ENCODE peak calls at places on chromosomes 7 and 10, in ten cellular contexts. One of them, this sample, is unnamed.

GRCh38 chr7:136056827-136057226 is 79.7 kb upstream of the MTPN start:
- DNase-seq in mesenchymal stem cell: no peak
- DNase-seq in breast epithelium: no peak
- DNase-seq in GM23248: no peak
- DNase-seq in gastrocnemius medialis: no peak
- DNase-seq in psoas muscle: no peak
- DNase-seq in heart right ventricle: no peak
- DNase-seq in ovary: no peak
- DNase-seq in pancreas: no peak
- DNase-seq in tibial artery: no peak
- DNase-seq in this sample: no peak

GRCh38 chr10:72124984-72125383 is 36.6 kb upstream of the SPOCK2 start:
- DNase-seq in tibial artery: no peak
- DNase-seq in mesenchymal stem cell: peak; percentile 16
- DNase-seq in gastrocnemius medialis: no peak
- DNase-seq in pancreas: no peak
- DNase-seq in psoas muscle: no peak
- DNase-seq in ovary: no peak
- DNase-seq in GM23248: peak; percentile 72
- DNase-seq in breast epithelium: no peak
- DNase-seq in heart right ventricle: no peak
- DNase-seq in this sample: no peak

GRCh38 chr10:57743711-57744110 is 524.0 kb downstream of the IPMK start:
- DNase-seq in heart right ventricle: no peak
- DNase-seq in tibial artery: no peak
- DNase-seq in mesenchymal stem cell: no peak
- DNase-seq in breast epithelium: no peak
- DNase-seq in pancreas: no peak
- DNase-seq in GM23248: no peak
- DNase-seq in gastrocnemius medialis: no peak
- DNase-seq in ovary: no peak
- DNase-seq in psoas muscle: no peak
- DNase-seq in this sample: no peak

GRCh38 chr7:5665106-5666025 is 116.1 kb downstream of the RNF216 start:
- DNase-seq in GM23248: peak; percentile 79
- DNase-seq in heart right ventricle: peak; percentile 84
- DNase-seq in breast epithelium: peak; percentile 68
- DNase-seq in mesenchymal stem cell: peak; percentile 84
- DNase-seq in psoas muscle: peak; percentile 60
- DNase-seq in tibial artery: peak; percentile 82
- DNase-seq in pancreas: peak; percentile 40
- DNase-seq in ovary: peak; percentile 85
- DNase-seq in gastrocnemius medialis: peak; percentile 27
- DNase-seq in this sample: peak; percentile 82

GRCh38 chr10:86666538-86666937 is 1.8 kb upstream of the LDB3 start:
- DNase-seq in gastrocnemius medialis: no peak
- DNase-seq in psoas muscle: no peak
- DNase-seq in tibial artery: peak; percentile 92
- DNase-seq in GM23248: no peak
- DNase-seq in mesenchymal stem cell: no peak
- DNase-seq in ovary: no peak
- DNase-seq in pancreas: no peak
- DNase-seq in heart right ventricle: no peak
- DNase-seq in breast epithelium: no peak
- DNase-seq in this sample: no peak

GRCh38 chr10:133442967-133443924 is 10.5 kb upstream of the SCART1 start:
- DNase-seq in ovary: no peak
- DNase-seq in heart right ventricle: no peak
- DNase-seq in GM23248: no peak
- DNase-seq in pancreas: no peak
- DNase-seq in gastrocnemius medialis: no peak
- DNase-seq in breast epithelium: peak; percentile 11
- DNase-seq in mesenchymal stem cell: no peak
- DNase-seq in tibial artery: peak; percentile 41
- DNase-seq in psoas muscle: no peak
- DNase-seq in this sample: peak; percentile 38

GRCh38 chr10:69377936-69378335 is 38.8 kb downstream of the TACR2 start:
- DNase-seq in tibial artery: no peak
- DNase-seq in mesenchymal stem cell: no peak
- DNase-seq in gastrocnemius medialis: no peak
- DNase-seq in ovary: no peak
- DNase-seq in GM23248: no peak
- DNase-seq in psoas muscle: no peak
- DNase-seq in heart right ventricle: peak; percentile 67
- DNase-seq in breast epithelium: no peak
- DNase-seq in pancreas: no peak
- DNase-seq in this sample: no peak

GRCh38 chr10:24882047-24882698 is 70.2 kb downstream of the PRTFDC1 start:
- DNase-seq in heart right ventricle: peak; percentile 27
- DNase-seq in pancreas: peak; percentile 26
- DNase-seq in ovary: no peak
- DNase-seq in psoas muscle: no peak
- DNase-seq in tibial artery: no peak
- DNase-seq in GM23248: peak; percentile 65
- DNase-seq in breast epithelium: no peak
- DNase-seq in gastrocnemius medialis: no peak
- DNase-seq in mesenchymal stem cell: no peak
- DNase-seq in this sample: no peak

GRCh38 chr7:44145419-44145968 is 4.4 kb upstream of the MYL7 start:
- DNase-seq in heart right ventricle: no peak
- DNase-seq in psoas muscle: peak; percentile 53
- DNase-seq in gastrocnemius medialis: no peak
- DNase-seq in breast epithelium: no peak
- DNase-seq in pancreas: no peak
- DNase-seq in mesenchymal stem cell: no peak
- DNase-seq in ovary: peak; percentile 32
- DNase-seq in tibial artery: no peak
- DNase-seq in GM23248: no peak
- DNase-seq in this sample: no peak

GRCh38 chr7:142481548-142481947 is 223.7 kb upstream of the PRSS58 start:
- DNase-seq in breast epithelium: no peak
- DNase-seq in heart right ventricle: no peak
- DNase-seq in ovary: no peak
- DNase-seq in pancreas: no peak
- DNase-seq in gastrocnemius medialis: no peak
- DNase-seq in mesenchymal stem cell: peak; percentile 34
- DNase-seq in GM23248: peak; percentile 50
- DNase-seq in tibial artery: no peak
- DNase-seq in psoas muscle: no peak
- DNase-seq in this sample: no peak

GRCh38 chr10:50416181-50416824 is 165.0 kb upstream of the ASAH2 start:
- DNase-seq in pancreas: no peak
- DNase-seq in GM23248: peak; percentile 42
- DNase-seq in gastrocnemius medialis: no peak
- DNase-seq in heart right ventricle: no peak
- DNase-seq in mesenchymal stem cell: no peak
- DNase-seq in ovary: no peak
- DNase-seq in psoas muscle: no peak
- DNase-seq in tibial artery: no peak
- DNase-seq in breast epithelium: no peak
- DNase-seq in this sample: no peak

GRCh38 chr7:121113288-121113687 is 124.8 kb downstream of the CPED1 start:
- DNase-seq in heart right ventricle: no peak
- DNase-seq in pancreas: no peak
- DNase-seq in breast epithelium: no peak
- DNase-seq in ovary: no peak
- DNase-seq in tibial artery: no peak
- DNase-seq in gastrocnemius medialis: no peak
- DNase-seq in GM23248: peak; percentile 68
- DNase-seq in mesenchymal stem cell: peak; percentile 40
- DNase-seq in psoas muscle: no peak
- DNase-seq in this sample: no peak

GRCh38 chr7:44486001-44486400 is 4.5 kb downstream of the NUDCD3 start:
- DNase-seq in breast epithelium: no peak
- DNase-seq in gastrocnemius medialis: no peak
- DNase-seq in pancreas: no peak
- DNase-seq in heart right ventricle: no peak
- DNase-seq in mesenchymal stem cell: no peak
- DNase-seq in ovary: no peak
- DNase-seq in tibial artery: no peak
- DNase-seq in GM23248: no peak
- DNase-seq in psoas muscle: no peak
- DNase-seq in this sample: no peak

GRCh38 chr7:65429642-65430343 is 56.1 kb downstream of the ZNF92 start:
- DNase-seq in heart right ventricle: no peak
- DNase-seq in gastrocnemius medialis: no peak
- DNase-seq in breast epithelium: no peak
- DNase-seq in tibial artery: no peak
- DNase-seq in ovary: no peak
- DNase-seq in GM23248: no peak
- DNase-seq in pancreas: no peak
- DNase-seq in mesenchymal stem cell: no peak
- DNase-seq in psoas muscle: no peak
- DNase-seq in this sample: no peak

GRCh38 chr7:19713676-19714075 is 4.8 kb upstream of the POLR1F start:
- DNase-seq in psoas muscle: no peak
- DNase-seq in heart right ventricle: no peak
- DNase-seq in GM23248: peak; percentile 55
- DNase-seq in tibial artery: no peak
- DNase-seq in pancreas: no peak
- DNase-seq in ovary: peak; percentile 47
- DNase-seq in mesenchymal stem cell: peak; percentile 63
- DNase-seq in gastrocnemius medialis: no peak
- DNase-seq in breast epithelium: no peak
- DNase-seq in this sample: no peak

GRCh38 chr7:55133630-55134392 is 115.0 kb downstream of the EGFR start:
- DNase-seq in mesenchymal stem cell: peak; percentile 99
- DNase-seq in heart right ventricle: peak; percentile 81
- DNase-seq in ovary: no peak
- DNase-seq in psoas muscle: peak; percentile 78
- DNase-seq in gastrocnemius medialis: no peak
- DNase-seq in tibial artery: peak; percentile 81
- DNase-seq in pancreas: no peak
- DNase-seq in GM23248: peak; percentile 99
- DNase-seq in breast epithelium: no peak
- DNase-seq in this sample: peak; percentile 92

GRCh38 chr10:59206204-59206720 is 29.8 kb downstream of the PHYHIPL start:
- DNase-seq in tibial artery: no peak
- DNase-seq in ovary: no peak
- DNase-seq in pancreas: no peak
- DNase-seq in heart right ventricle: no peak
- DNase-seq in mesenchymal stem cell: no peak
- DNase-seq in psoas muscle: no peak
- DNase-seq in gastrocnemius medialis: no peak
- DNase-seq in GM23248: no peak
- DNase-seq in breast epithelium: no peak
- DNase-seq in this sample: no peak
- H3K27ac ChIP-seq in tibial artery: no peak overlapping the region
- H3K27ac ChIP-seq in ovary: no peak overlapping the region
- H3K27ac ChIP-seq in pancreas: no peak overlapping the region
- H3K27ac ChIP-seq in heart right ventricle: no peak overlapping the region
- H3K27ac ChIP-seq in mesenchymal stem cell: no peak overlapping the region
- H3K27ac ChIP-seq in psoas muscle: no peak overlapping the region
- H3K27ac ChIP-seq in gastrocnemius medialis: no peak overlapping the region
- H3K27ac ChIP-seq in GM23248: no peak overlapping the region
- H3K27ac ChIP-seq in breast epithelium: no peak overlapping the region
- H3K27ac ChIP-seq in this sample: no peak overlapping the region

DNA sequence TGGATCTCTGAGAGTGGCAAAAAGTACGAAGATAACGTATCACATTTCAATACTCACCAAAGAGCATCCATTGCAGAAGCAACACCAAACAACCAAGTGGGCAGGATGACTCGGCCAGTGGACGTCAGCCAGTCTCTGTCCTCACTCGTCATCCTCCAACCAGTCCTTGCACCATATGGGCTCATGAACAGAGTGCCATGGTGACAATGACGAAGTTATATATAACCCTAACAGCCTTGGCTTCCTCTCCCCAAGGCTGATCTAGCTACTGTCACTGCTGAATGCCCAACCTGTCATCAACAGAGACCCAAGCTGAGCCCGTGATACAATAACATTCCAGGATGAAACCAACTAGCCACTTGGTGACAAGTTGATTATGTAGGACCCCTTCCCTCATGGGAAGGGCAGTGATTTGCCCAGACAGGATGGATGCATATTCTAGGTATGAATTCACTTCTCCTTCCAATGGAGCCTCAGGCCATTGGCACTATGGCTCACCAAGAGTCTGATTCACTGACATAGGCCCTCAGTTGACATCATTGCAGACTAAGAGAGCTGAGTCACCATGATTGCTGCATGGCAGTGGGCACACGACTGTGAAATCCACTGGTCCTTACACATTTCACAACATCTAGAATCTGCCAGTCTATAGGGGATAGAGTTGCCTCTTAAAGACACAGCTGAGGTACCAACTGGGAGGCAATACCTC is 26.3 kb upstream of the PPIF start:
- DNase-seq in mesenchymal stem cell: peak; percentile 91
- DNase-seq in pancreas: no peak
- DNase-seq in gastrocnemius medialis: no peak
- DNase-seq in ovary: no peak
- DNase-seq in heart right ventricle: no peak
- DNase-seq in psoas muscle: peak; percentile 57
- DNase-seq in tibial artery: no peak
- DNase-seq in breast epithelium: no peak
- DNase-seq in GM23248: peak; percentile 100
- DNase-seq in this sample: no peak
- H3K4me3 ChIP-seq in mesenchymal stem cell: no peak overlapping the region
- H3K4me3 ChIP-seq in pancreas: no peak overlapping the region
- H3K4me3 ChIP-seq in gastrocnemius medialis: no peak overlapping the region
- H3K4me3 ChIP-seq in ovary: no peak overlapping the region
- H3K4me3 ChIP-seq in heart right ventricle: no peak overlapping the region
- H3K4me3 ChIP-seq in psoas muscle: no peak overlapping the region
- H3K4me3 ChIP-seq in tibial artery: no peak overlapping the region
- H3K4me3 ChIP-seq in breast epithelium: no peak overlapping the region
- H3K4me3 ChIP-seq in GM23248: no peak overlapping the region
- H3K4me3 ChIP-seq in this sample: no peak overlapping the region

DNA sequence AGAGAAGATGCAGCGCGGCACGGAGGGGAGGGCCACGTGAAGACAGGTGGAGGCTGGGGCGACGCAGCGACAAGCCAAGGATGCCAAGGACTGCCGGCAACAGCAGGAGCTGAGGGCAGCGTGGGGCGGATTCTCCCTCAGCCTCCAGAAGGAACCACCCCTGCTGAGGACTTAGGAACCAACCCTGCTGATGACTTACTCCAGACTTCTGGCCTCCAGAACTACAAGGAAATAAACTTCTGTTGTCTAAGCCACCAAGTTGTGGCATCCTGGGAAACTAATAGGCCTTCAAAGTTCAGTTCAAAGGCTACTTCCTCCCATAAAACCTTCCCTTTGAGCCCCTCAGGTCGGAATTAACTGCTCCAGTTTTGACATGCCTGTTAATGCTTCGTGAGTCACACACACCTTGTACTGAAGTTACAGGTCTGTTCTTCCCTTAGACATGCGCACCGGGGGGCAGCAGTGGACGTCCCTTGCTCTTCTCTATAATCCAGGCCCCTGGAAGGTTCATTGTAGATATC is 88.4 kb upstream of the RHEB start:
- DNase-seq in heart right ventricle: no peak
- DNase-seq in breast epithelium: no peak
- DNase-seq in tibial artery: no peak
- DNase-seq in pancreas: no peak
- DNase-seq in psoas muscle: no peak
- DNase-seq in mesenchymal stem cell: no peak
- DNase-seq in GM23248: no peak
- DNase-seq in ovary: no peak
- DNase-seq in gastrocnemius medialis: no peak
- DNase-seq in this sample: no peak
- H3K27ac ChIP-seq in heart right ventricle: no peak overlapping the region
- H3K27ac ChIP-seq in breast epithelium: no peak overlapping the region
- H3K27ac ChIP-seq in tibial artery: no peak overlapping the region
- H3K27ac ChIP-seq in pancreas: no peak overlapping the region
- H3K27ac ChIP-seq in psoas muscle: no peak overlapping the region
- H3K27ac ChIP-seq in mesenchymal stem cell: no peak overlapping the region
- H3K27ac ChIP-seq in GM23248: no peak overlapping the region
- H3K27ac ChIP-seq in ovary: no peak overlapping the region
- H3K27ac ChIP-seq in gastrocnemius medialis: no peak overlapping the region
- H3K27ac ChIP-seq in this sample: peak overlapping the region; percentile 50

GRCh38 chr7:134766779-134767566 is 12.5 kb upstream of the CALD1 start:
- DNase-seq in psoas muscle: no peak
- DNase-seq in breast epithelium: no peak
- DNase-seq in gastrocnemius medialis: no peak
- DNase-seq in ovary: peak; percentile 55
- DNase-seq in heart right ventricle: no peak
- DNase-seq in mesenchymal stem cell: no peak
- DNase-seq in pancreas: no peak
- DNase-seq in GM23248: peak; percentile 66
- DNase-seq in tibial artery: no peak
- DNase-seq in this sample: no peak
- H3K4me3 ChIP-seq in psoas muscle: no peak overlapping the region
- H3K4me3 ChIP-seq in breast epithelium: no peak overlapping the region
- H3K4me3 ChIP-seq in gastrocnemius medialis: no peak overlapping the region
- H3K4me3 ChIP-seq in ovary: no peak overlapping the region
- H3K4me3 ChIP-seq in heart right ventricle: no peak overlapping the region
- H3K4me3 ChIP-seq in mesenchymal stem cell: peak overlapping the region; percentile 38
- H3K4me3 ChIP-seq in pancreas: no peak overlapping the region
- H3K4me3 ChIP-seq in GM23248: peak overlapping the region; percentile 27
- H3K4me3 ChIP-seq in tibial artery: no peak overlapping the region
- H3K4me3 ChIP-seq in this sample: no peak overlapping the region

This sample was measured in right atrium auricular region.